ENCODE peak calls at places on chromosome 5, in nine cellular contexts. H is coronary artery; T is CD8-positive, alpha-beta memory T cell; L is thoracic aorta; Y is mammary epithelial cell; J is neural progenitor cell; K is CD4-positive, CD25-positive, alpha-beta regulatory T cell; F is heart right ventricle; S is MM.1S. P is an unnamed sample.

GRCh38 chr5:124074500-124074899 is 562.5 kb downstream of the CSNK1G3 start:
- DNase-seq in H (no peak), T (no peak), L (no peak), Y (no peak), J (no peak), K (no peak), F (no peak), S (no peak), P (no peak)

GRCh38 chr5:457195-457961 is 14.4 kb downstream of the EXOC3 start:
- DNase-seq in H (peak), T (no peak), L (no peak), Y (no peak), J (no peak), K (no peak), F (no peak), S (no peak), P (no peak)

GRCh38 chr5:42908086-42908485 is 96.4 kb upstream of the SELENOP start:
- DNase-seq in H (no peak), T (no peak), L (no peak), Y (no peak), J (no peak), K (no peak), F (no peak), S (no peak), P (no peak)

GRCh38 chr5:24491482-24491881 is 153.3 kb downstream of the CDH10 start:
- DNase-seq in H (no peak), T (no peak), L (no peak), Y (no peak), J (peak), K (no peak), F (no peak), S (no peak), P (no peak)

GRCh38 chr5:131286400-131286715 is 22.5 kb downstream of the CDC42SE2 start:
- DNase-seq in H (no peak), T (no peak), L (no peak), Y (no peak), J (no peak), K (no peak), F (no peak), S (no peak), P (no peak)

GRCh38 chr5:91591076-91591475 is 208.0 kb upstream of the ARRDC3 start:
- DNase-seq in H (no peak), T (no peak), L (no peak), Y (peak), J (peak), K (no peak), F (no peak), S (no peak), P (no peak)

GRCh38 chr5:57842376-57843015 is 359.9 kb upstream of the ACTBL2 start:
- DNase-seq in H (no peak), T (no peak), L (no peak), Y (no peak), J (no peak), K (no peak), F (no peak), S (no peak), P (no peak)

GRCh38 chr5:15472116-15472515 is 27.9 kb upstream of the FBXL7 start:
- DNase-seq in H (no peak), T (no peak), L (no peak), Y (no peak), J (no peak), K (no peak), F (no peak), S (no peak), P (no peak)

GRCh38 chr5:82499845-82500244 is 221.7 kb upstream of the RPS23 start:
- DNase-seq in H (no peak), T (no peak), L (no peak), Y (no peak), J (no peak), K (no peak), F (no peak), S (peak), P (no peak)

GRCh38 chr5:115430374-115430773 is 114.2 kb downstream of the FEM1C start:
- DNase-seq in H (no peak), T (no peak), L (no peak), Y (no peak), J (no peak), K (no peak), F (no peak), S (no peak), P (no peak)

GRCh38 chr5:111254613-111255012 is 30.4 kb downstream of the CAMK4 start:
- DNase-seq in H (no peak), T (peak), L (no peak), Y (peak), J (no peak), K (peak), F (no peak), S (peak), P (no peak)

GRCh38 chr5:153613143-153613542 is 122.7 kb downstream of the GRIA1 start:
- DNase-seq in H (no peak), T (no peak), L (no peak), Y (no peak), J (no peak), K (no peak), F (no peak), S (no peak), P (peak)

GRCh38 chr5:89613222-89613956 is 730.4 kb upstream of the MEF2C start:
- DNase-seq in H (no peak), T (no peak), L (no peak), Y (peak), J (no peak), K (no peak), F (no peak), S (peak), P (peak)

GRCh38 chr5:10441992-10442435 is 335 bp downstream of the ROPN1L start:
- DNase-seq in H (no peak), T (no peak), L (no peak), Y (no peak), J (no peak), K (no peak), F (no peak), S (no peak), P (no peak)

GRCh38 chr5:138884554-138884953 is 9.4 kb upstream of the LRRTM2 start:
- DNase-seq in H (no peak), T (no peak), L (no peak), Y (no peak), J (no peak), K (no peak), F (no peak), S (no peak), P (no peak)

GRCh38 chr5:76790632-76791290 is 28.1 kb upstream of the F2RL1 start:
- DNase-seq in H (no peak), T (no peak), L (peak), Y (peak), J (no peak), K (peak), F (peak), S (no peak), P (peak)

GRCh38 chr5:96852769-96853168 is 23.5 kb upstream of the ERAP2 start:
- DNase-seq in H (no peak), T (no peak), L (no peak), Y (no peak), J (no peak), K (no peak), F (no peak), S (no peak), P (no peak)

GRCh38 chr5:41346609-41347008 is 133.3 kb upstream of the C6 start:
- DNase-seq in H (no peak), T (no peak), L (no peak), Y (no peak), J (no peak), K (no peak), F (no peak), S (no peak), P (no peak)

GRCh38 chr5:160054047-160054446 is 45.1 kb downstream of the TTC1 start:
- DNase-seq in H (no peak), T (no peak), L (no peak), Y (no peak), J (no peak), K (no peak), F (no peak), S (no peak), P (no peak)

GRCh38 chr5:152978141-152978835 is 512.2 kb upstream of the GRIA1 start:
- DNase-seq in H (no peak), T (no peak), L (no peak), Y (no peak), J (no peak), K (no peak), F (no peak), S (no peak), P (no peak)

GRCh38 chr5:138989720-138990119 is 114.6 kb upstream of the LRRTM2 start:
- DNase-seq in H (peak), T (no peak), L (no peak), Y (no peak), J (no peak), K (no peak), F (no peak), S (no peak), P (no peak)

GRCh38 chr5:177484902-177485549 is 11.6 kb upstream of the DBN1 start:
- DNase-seq in H (no peak), T (no peak), L (no peak), Y (no peak), J (no peak), K (no peak), F (no peak), S (no peak), P (no peak)

GRCh38 chr5:132203916-132204315 is 23.7 kb downstream of the P4HA2 start:
- DNase-seq in H (no peak), T (no peak), L (no peak), Y (no peak), J (no peak), K (no peak), F (no peak), S (no peak), P (no peak)

GRCh38 chr5:139877129-139877597 is 81.6 kb downstream of the PSD2 start:
- DNase-seq in H (no peak), T (no peak), L (no peak), Y (peak), J (no peak), K (no peak), F (no peak), S (no peak), P (peak)

GRCh38 chr5:138022912-138023311 is 10.0 kb downstream of the FAM13B start:
- DNase-seq in H (no peak), T (no peak), L (no peak), Y (no peak), J (no peak), K (no peak), F (no peak), S (no peak), P (no peak)

GRCh38 chr5:181245427-181246275 is 1.9 kb upstream of the RACK1 start:
- DNase-seq in H (no peak), T (no peak), L (no peak), Y (no peak), J (peak), K (no peak), F (no peak), S (no peak), P (no peak)

GRCh38 chr5:40834391-40834848 is 602 bp downstream of the RPL37 start:
- DNase-seq in H (no peak), T (peak), L (no peak), Y (no peak), J (peak), K (peak), F (no peak), S (peak), P (no peak)

GRCh38 chr5:27191786-27192505 is 153.6 kb upstream of the CDH9 start:
- DNase-seq in H (no peak), T (no peak), L (no peak), Y (peak), J (no peak), K (no peak), F (no peak), S (no peak), P (no peak)
- H3K27ac ChIP-seq in H (no peak), T (no peak), L (no peak), Y (no peak), J (no peak), K (no peak), F (no peak), S (no peak), P (no peak)

GRCh38 chr5:168298949-168299348 is 7.5 kb downstream of the WWC1 start:
- DNase-seq in H (no peak), T (no peak), L (no peak), Y (no peak), J (no peak), K (no peak), F (no peak), S (no peak), P (no peak)
- H3K27ac ChIP-seq in H (no peak), T (no peak), L (no peak), Y (no peak), J (no peak), K (no peak), F (no peak), S (no peak), P (no peak)

DNA sequence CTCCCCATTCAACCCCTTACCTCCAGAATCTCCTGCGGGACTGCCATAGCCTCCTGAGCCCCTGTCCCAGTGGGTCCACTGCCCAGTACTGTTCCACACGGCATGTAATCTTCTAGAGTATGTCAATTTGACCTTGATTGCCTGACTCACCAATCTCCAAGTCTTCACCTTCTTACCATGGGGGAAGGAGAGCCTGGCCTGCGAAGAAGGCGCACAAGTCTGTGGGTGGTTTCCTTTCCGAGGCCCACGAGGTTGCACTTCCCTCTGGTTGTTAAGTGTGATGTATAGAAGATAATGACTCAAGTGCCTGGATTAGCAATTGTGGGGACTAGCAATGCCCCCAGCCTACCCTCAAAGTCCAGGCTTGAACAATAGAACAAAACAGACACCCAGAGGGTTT is 8.1 kb upstream of the TENT4A start:
- DNase-seq in H (no peak), T (no peak), L (no peak), Y (no peak), J (no peak), K (no peak), F (no peak), S (no peak), P (no peak)
- H3K27ac ChIP-seq in H (peak), T (no peak), L (peak), Y (peak), J (no peak), K (no peak), F (peak), S (no peak), P (peak)

GRCh38 chr5:158695595-158696330 is 404.0 kb downstream of the EBF1 start:
- DNase-seq in H (no peak), T (peak), L (no peak), Y (peak), J (peak), K (peak), F (peak), S (peak), P (no peak)
- H3K27ac ChIP-seq in H (no peak), T (no peak), L (no peak), Y (no peak), J (no peak), K (no peak), F (peak), S (no peak), P (no peak)

DNA sequence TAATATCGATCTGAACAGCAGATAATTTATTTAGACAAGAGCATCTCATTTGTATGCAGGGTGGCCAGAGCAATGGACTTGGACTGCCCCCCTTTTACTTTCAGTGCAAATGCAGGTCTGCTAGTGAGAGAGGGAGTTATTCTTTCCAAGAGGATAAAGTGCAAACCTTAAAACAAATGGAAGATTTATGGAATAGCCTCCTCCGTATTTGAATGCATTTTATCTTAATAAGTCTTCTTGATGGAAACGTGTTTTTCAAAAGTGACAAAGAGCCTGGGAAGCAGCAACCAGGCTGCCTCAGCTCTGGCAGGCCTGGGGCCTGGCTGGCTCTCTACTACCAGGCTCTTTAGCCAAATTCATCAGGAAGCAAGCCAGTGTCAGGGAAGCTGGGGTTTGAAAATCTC is 6.8 kb downstream of the NR2F1 start:
- DNase-seq in H (no peak), T (no peak), L (no peak), Y (no peak), J (peak), K (no peak), F (no peak), S (no peak), P (no peak)
- H3K27ac ChIP-seq in H (no peak), T (no peak), L (no peak), Y (no peak), J (no peak), K (no peak), F (no peak), S (no peak), P (no peak)

DNA sequence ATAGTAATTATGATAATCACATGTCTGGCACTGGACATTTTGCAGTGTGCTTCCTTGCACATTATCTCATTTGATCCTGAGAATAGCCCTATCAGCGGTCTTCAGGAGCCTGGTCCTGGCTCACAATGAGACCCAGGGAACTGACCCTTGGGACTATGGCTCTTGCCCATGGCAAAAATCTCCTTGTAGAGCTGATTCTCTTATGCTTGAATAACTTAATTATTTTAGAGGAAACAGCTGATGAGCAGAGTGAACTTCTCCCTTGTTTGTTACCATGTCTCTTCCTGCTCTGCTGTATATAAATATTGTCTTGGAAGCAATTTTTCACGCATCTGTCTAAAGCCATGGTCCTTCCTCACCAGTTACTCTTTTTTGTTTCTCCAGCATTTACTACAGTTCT is 272.6 kb downstream of the NR3C1 start:
- DNase-seq in H (no peak), T (no peak), L (no peak), Y (no peak), J (no peak), K (no peak), F (no peak), S (no peak), P (no peak)
- H3K27ac ChIP-seq in H (no peak), T (no peak), L (no peak), Y (no peak), J (no peak), K (no peak), F (peak), S (peak), P (no peak)